ENCODE peak calls at places on chromosome 6, in six cellular contexts. H, A, T, D, Y and C are unnamed samples.

GRCh38 chr6:17986656-17987575 is 519 bp downstream of the KIF13A start:
- DNase-seq in A (peak; percentile 56), T (no peak), D (peak; percentile 78), H (no peak), Y (peak; percentile 93), C (peak; percentile 35)

GRCh38 chr6:110217255-110217654 is 37.0 kb downstream of the CDC40 start:
- DNase-seq in A (no peak), T (no peak), Y (no peak), H (no peak), D (no peak), C (no peak)

GRCh38 chr6:135853227-135853626 is 1.7 kb downstream of the PDE7B start:
- DNase-seq in Y (no peak), T (no peak), H (no peak), D (no peak), A (no peak), C (no peak)

GRCh38 chr6:135102191-135102590 is 47.6 kb upstream of the HBS1L start:
- DNase-seq in D (no peak), A (no peak), H (no peak), T (no peak), Y (no peak), C (no peak)

GRCh38 chr6:53130891-53131290 is 17.8 kb downstream of the GCM1 start:
- DNase-seq in T (no peak), A (no peak), D (no peak), Y (no peak), H (no peak), C (no peak)

GRCh38 chr6:84392292-84392691 is 164.8 kb upstream of the CEP162 start:
- DNase-seq in A (no peak), D (no peak), H (no peak), Y (no peak), T (no peak), C (no peak)

GRCh38 chr6:113564401-113565161 is 292.6 kb upstream of the MARCKS start:
- DNase-seq in H (no peak), T (no peak), Y (peak; percentile 96), D (peak; percentile 78), A (peak; percentile 77), C (peak; percentile 51)

GRCh38 chr6:39153766-39154397 is 38.9 kb upstream of the SAYSD1 start:
- DNase-seq in H (peak; percentile 59), Y (no peak), A (no peak), D (no peak), T (no peak), C (no peak)

GRCh38 chr6:111522393-111523020 is 39.5 kb upstream of the REV3L start:
- DNase-seq in A (no peak), D (no peak), Y (no peak), H (no peak), T (no peak), C (no peak)

GRCh38 chr6:152863618-152864326 is 113.2 kb downstream of the VIP start:
- DNase-seq in T (peak; percentile 51), H (peak; percentile 70), D (no peak), Y (peak; percentile 58), A (peak; percentile 54), C (peak; percentile 54)

GRCh38 chr6:7434672-7435071 is 45.1 kb downstream of the RIOK1 start:
- DNase-seq in H (no peak), T (no peak), A (no peak), Y (no peak), D (no peak), C (no peak)

GRCh38 chr6:43790031-43790430 is 20.0 kb downstream of the VEGFA start:
- DNase-seq in Y (no peak), T (no peak), A (no peak), H (no peak), D (peak; percentile 88), C (no peak)

GRCh38 chr6:129612440-129612839 is 97.5 kb downstream of the ARHGAP18 start:
- DNase-seq in T (no peak), H (no peak), A (no peak), Y (no peak), D (no peak), C (no peak)

GRCh38 chr6:154258064-154258757 is 98.4 kb downstream of the IPCEF1 start:
- DNase-seq in T (no peak), A (no peak), H (no peak), Y (no peak), D (no peak), C (no peak)

GRCh38 chr6:143195349-143195845 is 134.7 kb downstream of the AIG1 start:
- DNase-seq in H (no peak), A (no peak), D (no peak), Y (peak; percentile 85), T (no peak), C (no peak)

GRCh38 chr6:146905313-146905712 is 298.9 kb upstream of the STXBP5 start:
- DNase-seq in Y (peak; percentile 63), D (no peak), H (no peak), T (no peak), A (peak; percentile 90), C (no peak)

GRCh38 chr6:119347466-119348307 is 1.9 kb downstream of the MAN1A1 start:
- DNase-seq in D (no peak), Y (peak; percentile 86), A (peak; percentile 16), H (peak; percentile 69), T (peak; percentile 12), C (peak; percentile 11)

GRCh38 chr6:33343953-33344611 is 26.5 kb upstream of the ZBTB22 start:
- DNase-seq in D (no peak), Y (no peak), A (no peak), H (peak; percentile 75), T (peak; percentile 52), C (no peak)

GRCh38 chr6:148768646-148769270 is 21.9 kb downstream of the UST start:
- DNase-seq in D (no peak), T (no peak), Y (no peak), H (no peak), A (no peak), C (no peak)

GRCh38 chr6:100137759-100138158 is 143.7 kb upstream of the MCHR2 start:
- DNase-seq in Y (no peak), H (no peak), D (no peak), A (no peak), T (no peak), C (no peak)

GRCh38 chr6:84078335-84078734 is 44.8 kb downstream of the MRAP2 start:
- DNase-seq in Y (no peak), T (no peak), D (no peak), A (no peak), H (no peak), C (no peak)

GRCh38 chr6:17031961-17032360 is 69.9 kb upstream of the STMND1 start:
- DNase-seq in D (no peak), H (no peak), A (no peak), Y (peak; percentile 92), T (no peak), C (no peak)

GRCh38 chr6:64270083-64270482 is 634.5 kb downstream of the PHF3 start:
- DNase-seq in A (no peak), D (no peak), H (no peak), T (no peak), Y (no peak), C (no peak)

GRCh38 chr6:144347933-144348332 is 62.8 kb downstream of the UTRN start:
- DNase-seq in H (no peak), Y (no peak), D (no peak), A (no peak), T (no peak), C (no peak)

GRCh38 chr6:73231986-73232391 is 6.7 kb upstream of the KHDC1L start:
- DNase-seq in Y (no peak), H (no peak), A (no peak), T (no peak), D (no peak), C (no peak)

GRCh38 chr6:34246249-34246562 is 2.6 kb downstream of the SMIM29 start:
- DNase-seq in A (no peak), T (no peak), Y (no peak), H (no peak), D (no peak), C (no peak)

GRCh38 chr6:100479180-100480035 is 14.7 kb upstream of the SIM1 start:
- DNase-seq in H (no peak), D (no peak), Y (no peak), A (peak; percentile 46), T (no peak), C (no peak)

GRCh38 chr6:168527451-168528210 is 86.6 kb downstream of the SMOC2 start:
- DNase-seq in A (no peak), T (no peak), H (no peak), Y (no peak), D (no peak), C (no peak)

GRCh38 chr6:134123666-134124208 is 71.3 kb upstream of the SLC2A12 start:
- DNase-seq in D (no peak), A (peak; percentile 30), Y (no peak), H (no peak), T (no peak), C (no peak)

GRCh38 chr6:71291991-71292390 is 3.4 kb downstream of the OGFRL1 start:
- DNase-seq in D (no peak), H (no peak), A (no peak), Y (no peak), T (no peak), C (no peak)

GRCh38 chr6:71238351-71238750 is 50.3 kb upstream of the OGFRL1 start:
- DNase-seq in H (no peak), D (no peak), T (no peak), Y (no peak), A (no peak), C (no peak)

GRCh38 chr6:36392621-36393020 is 5.2 kb upstream of the ETV7 start:
- DNase-seq in A (no peak), T (no peak), Y (no peak), D (no peak), H (no peak), C (no peak)